ENCODE peak calls at places on chromosomes 11 and 22, in six cellular contexts. N is neural progenitor cell, Y is PC-3, C is fibroblast of lung, S is MM.1S, W is GM23338. R is an unnamed sample.

GRCh38 chr11:14125529-14125928 is 163.0 kb downstream of the SPON1 start:
- DNase-seq in N (no peak), S (no peak), Y (peak; percentile 71), W (no peak), C (no peak), R (no peak)

GRCh38 chr11:13289081-13289480 is 11.5 kb downstream of the BMAL1 start:
- DNase-seq in S (no peak), N (peak; percentile 63), W (peak; percentile 64), C (peak; percentile 39), Y (peak; percentile 36), R (no peak)

GRCh38 chr22:49723478-49724029 is 104.1 kb downstream of the BRD1 start:
- DNase-seq in Y (no peak), C (no peak), N (no peak), W (no peak), S (no peak), R (no peak)

GRCh38 chr11:72038491-72038890 is 39.8 kb downstream of the IL18BP start:
- DNase-seq in S (no peak), Y (peak; percentile 42), C (peak; percentile 89), N (no peak), W (no peak), R (peak; percentile 59)

GRCh38 chr11:2215561-2216399 is 44.2 kb upstream of the TH start:
- DNase-seq in S (no peak), Y (no peak), C (no peak), W (no peak), N (no peak), R (no peak)

GRCh38 chr22:45717787-45718186 is 46.2 kb downstream of the ATXN10 start:
- DNase-seq in W (no peak), S (no peak), N (no peak), C (peak; percentile 52), Y (peak; percentile 37), R (no peak)

GRCh38 chr11:69658606-69659450 is 16.3 kb downstream of the LTO1 start:
- DNase-seq in W (no peak), C (no peak), S (no peak), N (no peak), Y (no peak), R (no peak)

GRCh38 chr11:9138612-9139579 is 47.5 kb upstream of the SCUBE2 start:
- DNase-seq in W (no peak), C (peak; percentile 83), S (no peak), Y (peak; percentile 97), N (no peak), R (peak; percentile 10)

GRCh38 chr22:39349967-39350802 is at the start of gene SYNGR1:
- DNase-seq in C (no peak), N (peak; percentile 77), W (peak; percentile 44), Y (no peak), S (no peak), R (peak; percentile 46)

GRCh38 chr11:119891392-119891791 is 162.4 kb upstream of the NECTIN1 start:
- DNase-seq in C (no peak), Y (no peak), W (no peak), N (no peak), S (no peak), R (no peak)

GRCh38 chr22:24834845-24835570 is 29.0 kb downstream of the SGSM1 start:
- DNase-seq in N (peak; percentile 59), S (no peak), W (peak; percentile 85), C (peak; percentile 16), Y (peak; percentile 12), R (peak; percentile 55)

GRCh38 chr11:116929393-116930090 is 92.1 kb upstream of the APOA1 start:
- DNase-seq in N (no peak), S (no peak), W (no peak), C (peak; percentile 12), Y (no peak), R (no peak)

DNA sequence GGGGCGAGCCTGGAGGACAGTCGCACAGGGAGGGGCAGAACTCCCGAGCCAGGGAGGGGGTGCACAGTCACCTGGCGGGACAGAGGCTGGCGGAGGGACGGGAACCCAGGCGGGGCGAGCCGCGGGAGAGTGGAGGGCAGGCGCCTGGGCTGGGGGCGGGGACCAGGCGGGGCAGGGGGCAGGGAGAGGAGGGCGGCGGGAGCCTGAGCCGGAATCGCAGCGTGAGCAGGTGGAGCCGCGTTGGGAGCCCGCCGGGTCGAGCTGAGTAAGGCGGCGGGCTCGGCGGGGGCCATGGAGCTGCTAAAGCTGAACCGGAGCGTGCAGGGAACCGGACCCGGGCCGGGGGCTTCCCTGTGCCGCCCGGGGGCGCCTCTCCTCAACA is at the start of gene CCKBR:
- DNase-seq in S (no peak), N (peak; percentile 80), C (no peak), Y (no peak), W (peak; percentile 72), R (peak; percentile 64)
- H2AFZ ChIP-seq in S (peak within 1 kb of the TSS; percentile 97), N (peak within 1 kb of the TSS; percentile 97), C (peak within 1 kb of the TSS; percentile 14), Y (no peak within 1 kb of the TSS), W (peak within 1 kb of the TSS; percentile 96), R (peak within 1 kb of the TSS; percentile 74)

GRCh38 chr11:31817054-31817620 is 6.0 kb upstream of the PAX6 start:
- DNase-seq in N (peak; percentile 86), C (no peak), Y (no peak), S (no peak), W (peak; percentile 60), R (no peak)

GRCh38 chr11:31817621-31818493 is 6.7 kb upstream of the PAX6 start:
- DNase-seq in W (peak; percentile 85), C (no peak), S (no peak), N (peak; percentile 79), Y (no peak), R (no peak)

GRCh38 chr11:31819533-31820437 is 8.7 kb upstream of the PAX6 start:
- DNase-seq in S (no peak), N (peak; percentile 80), Y (no peak), C (no peak), W (peak; percentile 74), R (no peak)

GRCh38 chr11:31820438-31820818 is 9.3 kb upstream of the PAX6 start:
- DNase-seq in Y (no peak), N (peak; percentile 71), S (no peak), C (no peak), W (peak; percentile 72), R (no peak)

GRCh38 chr11:31818874-31819331 is 7.8 kb upstream of the PAX6 start:
- DNase-seq in Y (no peak), S (no peak), C (no peak), N (peak; percentile 39), W (peak; percentile 66), R (no peak)
- TF ChIP-seq EZH2 in Y (no peak), S (no peak), C (no peak), N (peak; percentile 21), W (peak; percentile 89), R (no peak)

DNA sequence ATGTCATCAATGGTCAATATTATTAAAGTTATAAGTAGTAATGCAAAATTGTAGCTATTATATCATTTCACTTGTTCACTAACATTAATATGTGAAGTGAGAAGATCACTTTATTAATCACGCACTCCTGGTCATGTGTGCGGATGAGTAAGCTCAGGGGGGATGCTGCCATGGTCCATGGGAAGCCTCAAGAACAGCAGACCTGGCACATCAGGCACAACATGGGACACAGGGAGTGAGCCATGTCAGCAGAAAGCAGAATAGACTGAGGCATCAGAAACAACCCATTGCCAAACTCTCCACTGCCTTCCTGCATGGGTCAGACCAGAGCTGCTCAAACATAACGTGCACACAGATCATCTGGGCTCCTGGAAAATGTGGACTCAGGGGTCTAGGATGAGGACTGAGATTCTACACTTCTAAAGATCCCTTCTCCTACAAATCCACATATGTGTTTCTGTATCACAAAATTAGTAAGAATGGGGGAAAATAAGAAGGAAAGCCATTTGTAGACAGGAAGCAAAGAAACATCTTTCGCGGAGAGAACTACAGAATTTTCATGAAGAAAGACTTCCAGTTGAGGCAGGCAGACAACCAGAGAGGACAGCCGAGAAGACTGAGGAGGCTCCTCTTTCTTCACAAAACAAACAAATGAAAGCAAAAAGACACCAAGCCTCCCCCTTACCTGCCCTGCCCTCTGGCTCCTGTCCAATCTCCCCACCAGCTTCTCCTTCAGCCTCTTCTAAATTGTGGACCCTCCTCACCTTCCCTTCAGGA is 63.7 kb upstream of the VPREB1 start:
- DNase-seq in C (no peak), Y (no peak), N (no peak), W (no peak), S (no peak), R (no peak)
- H2AFZ ChIP-seq in C (no peak overlapping the region), Y (no peak overlapping the region), N (no peak overlapping the region), W (no peak overlapping the region), S (no peak overlapping the region), R (no peak overlapping the region)

DNA sequence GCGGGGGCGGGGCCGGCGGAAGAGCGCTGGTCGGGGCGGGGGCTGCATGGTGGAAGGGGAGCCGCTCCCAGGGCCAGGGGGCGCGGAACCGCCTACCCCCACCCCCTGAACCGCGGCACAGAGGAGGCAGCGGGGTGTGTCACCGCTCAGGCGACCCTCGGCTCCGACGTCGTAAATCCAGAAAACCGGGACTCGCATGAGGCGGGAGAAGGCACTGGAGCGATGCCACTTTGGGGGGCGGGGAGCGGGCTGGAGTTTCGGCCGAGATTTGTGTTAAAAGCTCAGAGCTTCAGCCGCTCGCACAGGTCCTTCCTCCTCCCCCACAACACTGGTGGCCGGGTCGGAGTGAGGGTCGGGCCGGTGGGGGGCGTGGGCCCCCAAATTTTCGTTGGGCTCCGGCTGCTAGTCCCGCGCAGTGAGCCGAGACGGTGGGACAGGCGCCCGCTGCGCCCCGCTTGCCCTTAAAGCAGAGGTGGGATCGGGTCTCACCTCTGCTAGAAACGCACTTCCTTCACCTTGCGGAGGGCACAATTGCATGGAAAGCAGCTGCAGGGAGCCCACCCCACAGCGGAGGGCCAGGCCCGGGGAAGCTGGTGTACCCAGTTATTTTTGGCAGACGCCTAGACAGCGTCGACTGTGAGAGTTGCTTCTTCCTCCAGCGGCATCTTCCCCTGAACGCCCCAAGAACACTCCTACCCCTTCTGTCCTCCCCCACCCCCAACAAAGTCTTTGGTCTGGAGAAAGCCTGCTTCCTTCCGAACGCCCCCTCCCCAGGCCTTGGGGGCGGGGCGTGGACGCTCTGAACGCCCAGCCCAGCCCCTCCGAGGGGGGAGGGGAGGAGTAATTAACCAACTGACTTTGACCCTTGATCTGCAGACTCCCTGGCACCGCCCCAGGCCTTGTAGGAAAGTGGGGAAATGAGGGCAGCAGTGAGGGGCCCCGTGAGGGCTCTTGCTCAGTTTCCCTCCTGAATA is 1.1 kb downstream of the OVOL1 start:
- DNase-seq in S (no peak), N (peak; percentile 51), Y (no peak), W (peak; percentile 91), C (no peak), R (peak; percentile 89)
- TF ChIP-seq EZH2 in S (peak; percentile 83), N (peak; percentile 99), Y (no peak), W (peak; percentile 65), C (peak; percentile 99), R (peak; percentile 54)

DNA sequence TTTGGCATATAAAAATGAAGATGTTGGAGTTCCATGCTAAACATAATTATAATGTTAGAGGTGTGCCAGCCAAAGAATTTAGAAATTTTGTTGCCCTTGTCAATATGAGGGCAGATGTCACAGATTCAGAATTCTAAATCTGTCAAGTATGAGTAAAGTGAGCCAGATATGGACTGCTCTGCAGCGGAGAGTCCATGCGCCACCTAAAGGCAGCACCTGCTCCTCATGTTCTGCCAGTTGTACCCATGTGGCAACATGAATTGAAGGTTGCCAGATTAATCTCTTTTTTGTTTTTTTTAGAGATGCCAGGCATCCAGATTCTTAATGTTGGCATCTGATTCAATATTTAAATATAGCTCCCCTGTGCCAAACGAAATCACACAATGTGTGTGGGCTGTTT is 678.6 kb upstream of the ANO5 start:
- DNase-seq in Y (peak; percentile 3), N (peak; percentile 27), W (peak; percentile 36), C (no peak), S (peak; percentile 59), R (peak; percentile 30)
- H2AFZ ChIP-seq in Y (no peak overlapping the region), N (no peak overlapping the region), W (no peak overlapping the region), C (no peak overlapping the region), S (no peak overlapping the region), R (no peak overlapping the region)

R was measured in hepatocyte.